ENCODE peak calls at places on chromosomes 11 and 22, in seven cellular contexts. S is left ventricle myocardium inferior; A is CD4-positive, alpha-beta T cell; T is SJSA1; Z is neuronal stem cell; R is heart right ventricle; P is heart left ventricle. I is an unnamed sample.

GRCh38 chr11:69510471-69511357 is 29.3 kb downstream of the LINC01488 start:
- DNase-seq in R (no peak), Z (no peak), P (no peak), T (no peak), A (no peak), S (no peak), I (no peak)

GRCh38 chr11:75246006-75246672 is 5.6 kb downstream of the TPBGL start:
- DNase-seq in R (no peak), Z (no peak), P (no peak), A (no peak), T (no peak), S (no peak), I (no peak)

GRCh38 chr22:48696371-48696770 is 1131.3 kb downstream of the BRD1 start:
- DNase-seq in A (no peak), S (no peak), Z (no peak), P (no peak), T (no peak), R (no peak), I (no peak)

GRCh38 chr11:18710545-18710944 is 12.0 kb downstream of the TMEM86A start:
- DNase-seq in R (no peak), A (no peak), Z (no peak), S (no peak), P (no peak), T (no peak), I (no peak)

GRCh38 chr22:31119026-31119717 is 3.6 kb upstream of the INPP5J start:
- DNase-seq in A (no peak), T (no peak), R (peak), S (peak), Z (no peak), P (peak), I (no peak)

GRCh38 chr11:81669944-81670526 is 1063.6 kb downstream of the FAM181B start:
- DNase-seq in S (no peak), T (no peak), P (no peak), R (no peak), A (no peak), Z (no peak), I (no peak)

GRCh38 chr11:68353118-68353517 is 40.7 kb downstream of the LRP5 start:
- DNase-seq in R (no peak), P (no peak), S (no peak), A (no peak), T (no peak), Z (no peak), I (no peak)

GRCh38 chr22:23144926-23145906 is at the start of gene RAB36:
- DNase-seq in S (peak), R (peak), T (peak), P (peak), A (peak), Z (peak), I (peak)

GRCh38 chr11:84564180-84564866 is 1062.8 kb downstream of the DLG2 start:
- DNase-seq in Z (peak), R (no peak), A (no peak), S (no peak), P (no peak), T (peak), I (peak)

GRCh38 chr11:70663815-70664214 is 265.5 kb downstream of the CTTN start:
- DNase-seq in A (no peak), P (no peak), S (no peak), T (no peak), Z (no peak), R (no peak), I (no peak)

GRCh38 chr11:86279713-86280112 is 22.3 kb upstream of the HIKESHI start:
- DNase-seq in R (no peak), A (no peak), T (no peak), P (no peak), Z (no peak), S (no peak), I (no peak)

GRCh38 chr22:32042924-32043323 is at the start of gene SLC5A1:
- DNase-seq in S (no peak), Z (no peak), A (no peak), P (no peak), T (no peak), R (no peak), I (no peak)

GRCh38 chr11:126337121-126337471 is 18.4 kb upstream of the ST3GAL4 start:
- DNase-seq in A (no peak), Z (no peak), S (no peak), R (no peak), P (no peak), T (no peak), I (no peak)

GRCh38 chr11:44979536-44980399 is 29.1 kb upstream of the TP53I11 start:
- DNase-seq in T (no peak), R (peak), P (peak), S (no peak), Z (no peak), A (no peak), I (no peak)

GRCh38 chr11:41201156-41201555 is 258.3 kb downstream of the LRRC4C start:
- DNase-seq in S (no peak), R (no peak), Z (peak), P (no peak), T (peak), A (no peak), I (no peak)

DNA sequence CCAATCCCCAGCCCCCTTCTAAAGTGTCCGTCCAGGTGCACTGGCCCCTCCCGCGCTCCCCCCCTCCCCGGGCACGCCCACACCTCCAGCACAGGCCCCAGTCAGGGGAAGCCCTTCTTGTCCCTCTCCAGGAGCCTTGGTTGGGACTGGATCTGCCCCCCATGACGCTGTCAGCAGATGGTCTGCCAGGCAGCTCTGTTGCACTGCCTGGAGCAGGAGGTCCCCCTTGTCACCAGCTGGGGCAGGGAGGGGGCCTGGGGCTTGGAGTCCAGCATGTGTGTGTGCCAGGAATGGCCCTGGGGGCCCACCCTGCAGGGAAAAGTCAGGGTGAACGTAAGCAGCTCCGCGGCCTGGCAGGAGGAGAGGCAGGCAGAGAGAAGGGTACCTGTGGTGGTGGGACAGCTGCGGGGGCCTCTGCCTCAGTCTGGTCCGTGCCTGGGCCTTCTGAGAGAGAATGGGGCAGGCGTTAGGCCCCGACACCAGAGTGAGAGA is 1.6 kb downstream of the IRF7 start:
- DNase-seq in Z (no peak), P (no peak), S (no peak), A (no peak), T (no peak), R (no peak), I (no peak)
- H3K27ac ChIP-seq in Z (no peak), P (peak), S (peak), A (peak), T (no peak), R (peak), I (no peak)

GRCh38 chr22:41946360-41947180 is at the start of gene CENPM:
- DNase-seq in R (peak), Z (peak), P (peak), A (peak), S (peak), T (peak), I (peak)
- H3K27ac ChIP-seq in R (peak), Z (peak), P (no peak), A (no peak), S (peak), T (peak), I (no peak)

GRCh38 chr22:27573280-27573711 is 228.3 kb downstream of the MN1 start:
- DNase-seq in A (no peak), Z (peak), R (no peak), S (no peak), T (no peak), P (no peak), I (no peak)
- H3K27ac ChIP-seq in A (no peak), Z (peak), R (no peak), S (no peak), T (no peak), P (no peak), I (no peak)

DNA sequence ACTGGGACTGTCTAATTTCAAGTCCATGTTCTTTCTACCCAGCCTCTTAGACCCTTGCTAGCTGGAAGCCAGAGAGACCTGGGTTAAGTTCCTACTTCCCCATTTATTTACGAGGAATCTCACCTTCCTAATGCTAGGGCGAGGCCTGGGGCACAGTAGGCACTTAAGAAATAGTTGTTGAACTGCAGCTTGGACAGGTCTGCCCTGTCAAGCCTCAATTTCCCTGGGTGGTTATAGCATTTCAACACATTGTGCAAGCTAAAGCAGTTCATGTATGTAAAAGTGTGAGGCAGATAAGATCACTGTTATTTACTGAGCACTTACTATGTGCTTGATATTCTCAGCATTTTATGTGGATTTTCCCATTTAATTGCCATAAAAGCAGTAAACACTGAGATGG is 12.1 kb downstream of the NAV2 start:
- DNase-seq in Z (no peak), R (no peak), T (no peak), S (no peak), A (no peak), P (no peak), I (no peak)
- H3K27ac ChIP-seq in Z (no peak), R (peak), T (no peak), S (peak), A (no peak), P (peak), I (no peak)

DNA sequence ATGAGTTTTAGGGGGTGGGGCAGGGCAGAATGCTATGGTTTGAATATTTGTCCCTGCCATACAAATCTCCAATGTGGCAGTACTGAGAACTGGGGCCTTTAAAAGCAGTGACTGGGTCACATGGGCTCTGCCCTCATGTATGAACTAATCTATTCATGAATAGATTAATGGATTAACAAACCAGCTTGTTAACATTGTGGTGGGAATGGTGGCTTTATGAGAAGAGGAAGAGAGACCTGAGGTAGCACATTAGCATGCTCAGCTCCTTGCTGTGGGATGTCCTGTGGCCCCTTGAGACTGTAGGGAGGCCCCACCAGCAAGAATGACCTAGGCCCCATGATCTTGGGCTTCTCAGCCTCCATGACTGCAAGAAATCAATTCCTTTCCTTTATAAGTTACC is 15.4 kb upstream of the OR52K1 start:
- DNase-seq in P (no peak), A (no peak), S (no peak), T (no peak), Z (no peak), R (no peak), I (no peak)
- H3K27ac ChIP-seq in P (no peak), A (no peak), S (no peak), T (no peak), Z (no peak), R (no peak), I (no peak)

DNA sequence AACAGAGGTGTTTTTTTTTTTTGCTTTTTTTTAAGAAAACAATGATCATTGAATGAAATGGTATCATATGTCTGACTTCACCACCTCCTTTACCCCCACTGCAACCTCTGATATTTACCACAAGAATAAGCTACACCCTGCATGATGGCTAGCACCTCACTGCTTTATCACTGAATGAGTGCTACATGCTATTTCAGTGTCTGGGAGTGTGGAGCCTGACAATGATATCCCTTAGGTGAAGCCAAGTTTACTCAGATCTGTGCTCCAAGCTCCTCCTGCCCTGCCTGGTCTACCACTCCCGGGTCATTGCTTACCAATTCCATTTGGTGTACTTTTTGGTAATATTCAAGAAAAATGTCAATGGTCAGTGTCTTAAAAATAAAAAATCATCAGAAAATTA is 21.1 kb downstream of the MMP20 start:
- DNase-seq in A (no peak), T (no peak), R (no peak), P (no peak), Z (no peak), S (no peak), I (no peak)
- H3K27ac ChIP-seq in A (no peak), T (no peak), R (no peak), P (no peak), Z (no peak), S (no peak), I (no peak)

GRCh38 chr11:12170501-12170900 is 60.1 kb downstream of the MICAL2 start:
- DNase-seq in S (no peak), T (no peak), P (no peak), A (no peak), R (no peak), Z (no peak), I (no peak)
- H3K27ac ChIP-seq in S (peak), T (peak), P (peak), A (no peak), R (peak), Z (no peak), I (no peak)

GRCh38 chr11:117292616-117293015 is 1.5 kb downstream of the BACE1-AS start:
- DNase-seq in S (no peak), Z (no peak), R (no peak), A (no peak), T (no peak), P (no peak), I (no peak)
- H3K27ac ChIP-seq in S (no peak), Z (no peak), R (no peak), A (no peak), T (no peak), P (no peak), I (peak)

GRCh38 chr11:35247863-35248262 is 108.9 kb downstream of the CD44 start:
- DNase-seq in Z (no peak), R (no peak), P (no peak), T (no peak), A (no peak), S (no peak), I (no peak)
- H3K27ac ChIP-seq in Z (no peak), R (peak), P (peak), T (no peak), A (peak), S (no peak), I (no peak)